ENCODE peak calls at places on chromosomes 1 and 21, in seven cellular contexts. W, T, O, N, J, F and U are unnamed samples.
A peak's percentile ranks its signal among the peaks of the same experiment; 100 is the strongest.

GRCh38 chr1:76262591-76262990 is 188.0 kb downstream of the ST6GALNAC3 start:
- DNase-seq in O (no peak), N (no peak), W (no peak), J (no peak), F (no peak), T (no peak), U (no peak)

GRCh38 chr1:213786683-213787082 is 201.1 kb upstream of the PROX1 start:
- DNase-seq in W (no peak), T (no peak), N (no peak), O (no peak), F (no peak), J (no peak), U (no peak)

GRCh38 chr1:92957020-92957734 is 4.1 kb downstream of the DIPK1A start:
- DNase-seq in W (no peak), J (no peak), T (no peak), F (no peak), N (no peak), O (no peak), U (no peak)

GRCh38 chr1:47178665-47179022 is 11.2 kb downstream of the PDZK1IP1 start:
- DNase-seq in F (no peak), O (no peak), W (no peak), J (no peak), T (no peak), N (no peak), U (no peak)

GRCh38 chr1:180923887-180924286 is 11.2 kb downstream of the KIAA1614 start:
- DNase-seq in F (no peak), O (no peak), T (no peak), N (no peak), W (no peak), J (no peak), U (no peak)

GRCh38 chr1:97745912-97746311 is 174.9 kb downstream of the DPYD start:
- DNase-seq in J (no peak), T (no peak), F (no peak), N (no peak), W (no peak), O (no peak), U (no peak)

GRCh38 chr1:202107321-202107761 is 15.4 kb upstream of the GPR37L1 start:
- DNase-seq in O (no peak), W (no peak), T (peak; percentile 96), N (peak; percentile 97), J (peak; percentile 84), F (no peak), U (no peak)

GRCh38 chr1:242811092-242811840 is 286.8 kb upstream of the PLD5 start:
- DNase-seq in N (no peak), O (no peak), F (no peak), W (no peak), T (no peak), J (no peak), U (no peak)

GRCh38 chr1:35062518-35063196 is 16.5 kb upstream of the ZMYM1 start:
- DNase-seq in N (no peak), J (no peak), O (peak; percentile 7), F (no peak), W (no peak), T (no peak), U (no peak)

GRCh38 chr1:79079770-79080169 is 73.2 kb upstream of the ADGRL4 start:
- DNase-seq in J (no peak), T (no peak), W (no peak), F (no peak), N (no peak), O (peak; percentile 3), U (no peak)

GRCh38 chr1:118381197-118381596 is 196.2 kb upstream of the SPAG17 start:
- DNase-seq in T (no peak), W (no peak), J (no peak), F (no peak), N (no peak), O (no peak), U (no peak)

GRCh38 chr21:41232055-41232454 is 64.1 kb downstream of the BACE2 start:
- DNase-seq in W (no peak), N (no peak), T (no peak), J (no peak), O (no peak), F (peak; percentile 17), U (no peak)

GRCh38 chr1:109361649-109362048 is 36.1 kb downstream of the SORT1 start:
- DNase-seq in F (no peak), O (no peak), T (no peak), J (no peak), W (no peak), N (no peak), U (no peak)

GRCh38 chr1:8731162-8731561 is 86.3 kb downstream of the RERE start:
- DNase-seq in N (no peak), W (no peak), F (no peak), O (no peak), J (no peak), T (no peak), U (no peak)

GRCh38 chr1:247210062-247210385 is 38.2 kb upstream of the ZNF124 start:
- DNase-seq in N (no peak), O (no peak), T (no peak), F (no peak), W (no peak), J (no peak), U (no peak)

GRCh38 chr21:16407403-16408279 is 677.9 kb downstream of the USP25 start:
- DNase-seq in O (no peak), N (no peak), F (no peak), W (no peak), J (no peak), T (no peak), U (no peak)

GRCh38 chr1:49163041-49163440 is 386.4 kb upstream of the BEND5 start:
- DNase-seq in J (no peak), T (no peak), O (peak; percentile 31), F (no peak), W (no peak), N (no peak), U (no peak)

GRCh38 chr1:163174524-163175437 is 27.9 kb downstream of the RGS5 start:
- DNase-seq in N (peak; percentile 58), T (peak; percentile 72), W (peak; percentile 51), J (peak; percentile 81), F (no peak), O (peak; percentile 77), U (peak; percentile 82)

GRCh38 chr1:244099258-244099930 is 48.3 kb downstream of the ZBTB18 start:
- DNase-seq in T (no peak), F (no peak), N (no peak), J (no peak), W (no peak), O (no peak), U (no peak)

GRCh38 chr1:245599413-245600174 is 444.8 kb downstream of the KIF26B start:
- DNase-seq in N (no peak), F (no peak), T (no peak), O (no peak), W (no peak), J (peak; percentile 57), U (peak; percentile 75)

GRCh38 chr21:42140196-42140934 is 69.2 kb downstream of the UMODL1 start:
- DNase-seq in N (no peak), W (no peak), O (no peak), T (no peak), F (no peak), J (no peak), U (no peak)

GRCh38 chr1:213335084-213335483 is 284.0 kb downstream of the RPS6KC1 start:
- DNase-seq in T (no peak), J (no peak), W (no peak), N (peak; percentile 4), F (no peak), O (no peak), U (no peak)

GRCh38 chr1:109969430-109969829 is 15.1 kb upstream of the AHCYL1 start:
- DNase-seq in O (no peak), T (no peak), W (no peak), J (no peak), F (no peak), N (no peak), U (no peak)

GRCh38 chr21:33121715-33122475 is 52.0 kb downstream of the OLIG1 start:
- DNase-seq in F (no peak), J (no peak), W (no peak), O (no peak), N (peak; percentile 7), T (no peak), U (peak; percentile 82)

GRCh38 chr1:155648207-155649147 is 38.5 kb downstream of the MSTO1 start:
- DNase-seq in F (no peak), J (no peak), O (peak; percentile 73), N (peak; percentile 65), T (no peak), W (no peak), U (no peak)

GRCh38 chr1:168623003-168623828 is 46.8 kb downstream of the XCL1 start:
- DNase-seq in J (no peak), F (no peak), N (no peak), O (no peak), T (no peak), W (no peak), U (no peak)

GRCh38 chr1:109846148-109846547 is 64.5 kb upstream of the CSF1 start:
- DNase-seq in F (no peak), T (no peak), O (no peak), W (no peak), N (no peak), J (no peak), U (no peak)

GRCh38 chr1:192658255-192658654 is 22.3 kb downstream of the RGS13 start:
- DNase-seq in J (no peak), N (no peak), W (no peak), O (no peak), F (no peak), T (no peak), U (no peak)

GRCh38 chr1:229388876-229389580 is 44.9 kb downstream of the ACTA1 start:
- DNase-seq in F (no peak), W (no peak), J (no peak), O (peak; percentile 20), T (no peak), N (no peak), U (no peak)

GRCh38 chr1:230382060-230382491 is 44.1 kb downstream of the PGBD5 start:
- DNase-seq in O (peak; percentile 62), J (no peak), F (no peak), N (no peak), W (no peak), T (no peak), U (no peak)

GRCh38 chr21:38987551-38988210 is 182.0 kb downstream of the ETS2 start:
- DNase-seq in O (no peak), W (no peak), N (peak; percentile 60), F (no peak), J (no peak), T (no peak), U (no peak)

GRCh38 chr1:36585760-36586072 is 103.0 kb upstream of the CSF3R start:
- DNase-seq in F (no peak), T (no peak), N (peak; percentile 58), J (no peak), O (no peak), W (no peak), U (no peak)